ENCODE peak calls at places on chromosomes 12 and 14, in nine cellular contexts. G is mammary epithelial cell; B is posterior cingulate gyrus; H is CD8-positive, alpha-beta T cell; X is fibroblast of pulmonary artery; M is stimulated activated CD4-positive, alpha-beta T cell treated with anti-CD3 and anti-CD28 coated beads, Interleukin-2, amount 100 ng/mL, for 48 hours; E is testis; I is H9; S is HTR-8/SVneo. W is an unnamed sample.

GRCh38 chr12:68281685-68282084 is 28.3 kb upstream of the IL22 start:
- DNase-seq in G (no peak), B (no peak), H (no peak), X (no peak), M (no peak), E (no peak), I (no peak), S (no peak), W (no peak)

GRCh38 chr12:45981075-45981837 is 9.1 kb downstream of the SCAF11 start:
- DNase-seq in G (no peak), B (no peak), H (no peak), X (no peak), M (no peak), E (no peak), I (no peak), S (no peak), W (no peak)

GRCh38 chr12:43285248-43285647 is 266.8 kb downstream of the ADAMTS20 start:
- DNase-seq in G (peak; percentile 95), B (no peak), H (no peak), X (peak; percentile 90), M (no peak), E (no peak), I (no peak), S (peak; percentile 47), W (no peak)

GRCh38 chr14:90781344-90781761 is 34.9 kb downstream of the TTC7B start:
- DNase-seq in G (peak; percentile 92), B (no peak), H (no peak), X (peak; percentile 65), M (no peak), E (no peak), I (no peak), S (no peak), W (no peak)

GRCh38 chr12:53696285-53696654 is 20.4 kb upstream of the ATP5MC2 start:
- DNase-seq in G (peak; percentile 51), B (peak; percentile 65), H (no peak), X (peak; percentile 90), M (no peak), E (peak; percentile 78), I (peak; percentile 95), S (peak; percentile 98), W (peak; percentile 88)

GRCh38 chr12:130988261-130989175 is 34.8 kb downstream of the ADGRD1 start:
- DNase-seq in G (no peak), B (no peak), H (no peak), X (no peak), M (no peak), E (no peak), I (no peak), S (no peak), W (no peak)

GRCh38 chr12:28191690-28192089 is 1.4 kb downstream of the CCDC91 start:
- DNase-seq in G (peak; percentile 53), B (no peak), H (peak; percentile 10), X (peak; percentile 39), M (peak; percentile 2), E (peak; percentile 16), I (no peak), S (no peak), W (no peak)

GRCh38 chr14:54867011-54867410 is 35.6 kb downstream of the GCH1 start:
- DNase-seq in G (no peak), B (no peak), H (no peak), X (peak; percentile 72), M (no peak), E (no peak), I (no peak), S (no peak), W (no peak)

GRCh38 chr12:2580821-2581220 is 213.9 kb upstream of the FKBP4 start:
- DNase-seq in G (no peak), B (no peak), H (no peak), X (no peak), M (no peak), E (no peak), I (no peak), S (no peak), W (no peak)

GRCh38 chr14:26598081-26598671 is 343 bp upstream of the NOVA1 start:
- DNase-seq in G (no peak), B (peak; percentile 90), H (no peak), X (peak; percentile 98), M (no peak), E (peak; percentile 95), I (peak; percentile 98), S (peak; percentile 90), W (no peak)

GRCh38 chr12:56839489-56840442 is 76.6 kb downstream of the HSD17B6 start:
- DNase-seq in G (peak; percentile 56), B (peak; percentile 37), H (no peak), X (peak; percentile 55), M (peak; percentile 9), E (peak; percentile 61), I (peak; percentile 83), S (peak; percentile 46), W (no peak)

GRCh38 chr14:73820631-73821030 is 31.0 kb upstream of the PTGR2 start:
- DNase-seq in G (no peak), B (no peak), H (no peak), X (no peak), M (no peak), E (no peak), I (no peak), S (no peak), W (no peak)

GRCh38 chr12:49388682-49389081 is 21.4 kb downstream of the SPATS2 start:
- DNase-seq in G (no peak), B (no peak), H (no peak), X (no peak), M (no peak), E (no peak), I (no peak), S (no peak), W (no peak)

GRCh38 chr12:53299454-53300180 is at the start of gene MYG1:
- DNase-seq in G (peak; percentile 78), B (peak; percentile 89), H (peak; percentile 57), X (peak; percentile 89), M (peak; percentile 81), E (peak; percentile 95), I (peak; percentile 98), S (peak; percentile 81), W (peak; percentile 79)

GRCh38 chr12:98868538-98868937 is 223.4 kb downstream of the APAF1 start:
- DNase-seq in G (no peak), B (no peak), H (no peak), X (no peak), M (no peak), E (no peak), I (no peak), S (no peak), W (no peak)

GRCh38 chr14:55578511-55578910 is 1.5 kb upstream of the KTN1 start:
- DNase-seq in G (no peak), B (no peak), H (no peak), X (no peak), M (no peak), E (peak; percentile 71), I (no peak), S (no peak), W (no peak)

GRCh38 chr12:4274396-4274959 is 916 bp downstream of the CCND2 start:
- DNase-seq in G (peak; percentile 51), B (peak; percentile 15), H (no peak), X (peak; percentile 21), M (no peak), E (no peak), I (peak; percentile 40), S (no peak), W (no peak)

GRCh38 chr12:38890102-38890501 is 15.3 kb downstream of the CPNE8 start:
- DNase-seq in G (no peak), B (no peak), H (no peak), X (no peak), M (no peak), E (no peak), I (no peak), S (no peak), W (no peak)

GRCh38 chr12:18275974-18276373 is 14.7 kb downstream of the PIK3C2G start:
- DNase-seq in G (peak; percentile 70), B (no peak), H (no peak), X (no peak), M (no peak), E (no peak), I (no peak), S (peak; percentile 11), W (no peak)

GRCh38 chr12:19186722-19187661 is 57.5 kb downstream of the PLEKHA5 start:
- DNase-seq in G (peak; percentile 55), B (no peak), H (no peak), X (peak; percentile 82), M (no peak), E (no peak), I (no peak), S (peak; percentile 38), W (peak; percentile 42)

GRCh38 chr14:102215071-102215470 is 75.4 kb downstream of the WDR20 start:
- DNase-seq in G (no peak), B (peak; percentile 71), H (no peak), X (peak; percentile 79), M (no peak), E (peak; percentile 57), I (no peak), S (no peak), W (no peak)

GRCh38 chr12:28998662-28999120 is 150.4 kb upstream of the FAR2 start:
- DNase-seq in G (peak; percentile 56), B (peak; percentile 12), H (no peak), X (peak; percentile 61), M (peak; percentile 9), E (peak; percentile 27), I (no peak), S (no peak), W (peak; percentile 59)

GRCh38 chr14:103915616-103916015 is 12.6 kb upstream of the TDRD9 start:
- DNase-seq in G (no peak), B (no peak), H (no peak), X (no peak), M (no peak), E (no peak), I (no peak), S (no peak), W (no peak)

GRCh38 chr12:123289911-123290310 is 18.3 kb upstream of the CDK2AP1 start:
- DNase-seq in G (no peak), B (no peak), H (no peak), X (no peak), M (no peak), E (no peak), I (no peak), S (no peak), W (no peak)

GRCh38 chr14:68535404-68536024 is 257.4 kb downstream of the ZFP36L1 start:
- DNase-seq in G (peak; percentile 76), B (no peak), H (no peak), X (peak; percentile 69), M (no peak), E (no peak), I (no peak), S (peak; percentile 79), W (no peak)

GRCh38 chr12:77324763-77325468 is 259.5 kb upstream of the E2F7 start:
- DNase-seq in G (peak; percentile 71), B (peak; percentile 79), H (no peak), X (peak; percentile 67), M (peak; percentile 17), E (peak; percentile 77), I (peak; percentile 85), S (peak; percentile 63), W (peak; percentile 45)

GRCh38 chr12:92340441-92341332 is 195.0 kb upstream of the BTG1 start:
- DNase-seq in G (peak; percentile 67), B (no peak), H (no peak), X (peak; percentile 7), M (no peak), E (no peak), I (no peak), S (no peak), W (peak; percentile 16)

GRCh38 chr12:130339946-130340345 is 2.3 kb downstream of the PIWIL1 start:
- DNase-seq in G (no peak), B (no peak), H (no peak), X (no peak), M (no peak), E (no peak), I (no peak), S (no peak), W (no peak)

GRCh38 chr12:3797649-3798048 is 44.7 kb upstream of the CRACR2A start:
- DNase-seq in G (no peak), B (no peak), H (no peak), X (no peak), M (no peak), E (no peak), I (no peak), S (no peak), W (no peak)

GRCh38 chr12:132336451-132337413 is 7.3 kb upstream of the GALNT9 start:
- DNase-seq in G (no peak), B (no peak), H (no peak), X (no peak), M (no peak), E (no peak), I (no peak), S (no peak), W (no peak)

GRCh38 chr14:53881161-53881846 is 75.3 kb downstream of the BMP4 start:
- DNase-seq in G (no peak), B (no peak), H (no peak), X (peak; percentile 28), M (no peak), E (no peak), I (no peak), S (peak; percentile 42), W (no peak)

W was measured in COLO829.